ENCODE peak calls at places on chromosomes 4 and X, in five cellular contexts. One of them, this sample, is unnamed.

GRCh38 chrX:47572773-47573333 is 9.4 kb upstream of the TIMP1 start:
- DNase-seq in NCI-H748 treated with DMSO at 0.1 percent for 48 hours: no peak
- DNase-seq in LoVo: no peak
- DNase-seq in activated naive CD4-positive, alpha-beta T cell treated with Interleukin-2 at 50 U/mL for 16 hours: no peak
- DNase-seq in germinal center: no peak
- DNase-seq in this sample: no peak

GRCh38 chr4:56731857-56732256 is 50.8 kb upstream of the HOPX start:
- DNase-seq in activated naive CD4-positive, alpha-beta T cell treated with Interleukin-2 at 50 U/mL for 16 hours: no peak
- DNase-seq in NCI-H748 treated with DMSO at 0.1 percent for 48 hours: no peak
- DNase-seq in LoVo: no peak
- DNase-seq in germinal center: no peak
- DNase-seq in this sample: no peak

GRCh38 chrX:12814434-12814833 is 23.2 kb downstream of the PRPS2 start:
- DNase-seq in activated naive CD4-positive, alpha-beta T cell treated with Interleukin-2 at 50 U/mL for 16 hours: peak; percentile 16
- DNase-seq in germinal center: peak; percentile 32
- DNase-seq in NCI-H748 treated with DMSO at 0.1 percent for 48 hours: no peak
- DNase-seq in LoVo: no peak
- DNase-seq in this sample: peak; percentile 14

GRCh38 chrX:150692837-150693781 is at the start of gene MTMR1:
- DNase-seq in activated naive CD4-positive, alpha-beta T cell treated with Interleukin-2 at 50 U/mL for 16 hours: peak; percentile 57
- DNase-seq in NCI-H748 treated with DMSO at 0.1 percent for 48 hours: peak; percentile 19
- DNase-seq in LoVo: peak; percentile 16
- DNase-seq in germinal center: peak; percentile 74
- DNase-seq in this sample: peak; percentile 54

GRCh38 chrX:77962068-77962902 is 7.2 kb downstream of the PGAM4 start:
- DNase-seq in activated naive CD4-positive, alpha-beta T cell treated with Interleukin-2 at 50 U/mL for 16 hours: peak; percentile 5
- DNase-seq in germinal center: no peak
- DNase-seq in NCI-H748 treated with DMSO at 0.1 percent for 48 hours: no peak
- DNase-seq in LoVo: no peak
- DNase-seq in this sample: no peak

GRCh38 chrX:56107320-56107719 is 124.8 kb upstream of the KLF8 start:
- DNase-seq in germinal center: no peak
- DNase-seq in LoVo: no peak
- DNase-seq in NCI-H748 treated with DMSO at 0.1 percent for 48 hours: peak; percentile 31
- DNase-seq in activated naive CD4-positive, alpha-beta T cell treated with Interleukin-2 at 50 U/mL for 16 hours: no peak
- DNase-seq in this sample: no peak

GRCh38 chrX:46758163-46758955 is 559 bp downstream of the SLC9A7 start:
- DNase-seq in germinal center: peak; percentile 4
- DNase-seq in activated naive CD4-positive, alpha-beta T cell treated with Interleukin-2 at 50 U/mL for 16 hours: peak; percentile 23
- DNase-seq in NCI-H748 treated with DMSO at 0.1 percent for 48 hours: no peak
- DNase-seq in LoVo: no peak
- DNase-seq in this sample: peak; percentile 32

GRCh38 chrX:82585868-82586267 is 922.2 kb upstream of the POU3F4 start:
- DNase-seq in germinal center: no peak
- DNase-seq in LoVo: no peak
- DNase-seq in activated naive CD4-positive, alpha-beta T cell treated with Interleukin-2 at 50 U/mL for 16 hours: no peak
- DNase-seq in NCI-H748 treated with DMSO at 0.1 percent for 48 hours: no peak
- DNase-seq in this sample: no peak

GRCh38 chr4:4871267-4872147 is 12.0 kb downstream of the MSX1 start:
- DNase-seq in NCI-H748 treated with DMSO at 0.1 percent for 48 hours: no peak
- DNase-seq in activated naive CD4-positive, alpha-beta T cell treated with Interleukin-2 at 50 U/mL for 16 hours: no peak
- DNase-seq in germinal center: no peak
- DNase-seq in LoVo: no peak
- DNase-seq in this sample: no peak

GRCh38 chr4:172786039-172786792 is 382.4 kb upstream of the GALNT7 start:
- DNase-seq in activated naive CD4-positive, alpha-beta T cell treated with Interleukin-2 at 50 U/mL for 16 hours: no peak
- DNase-seq in LoVo: no peak
- DNase-seq in germinal center: no peak
- DNase-seq in NCI-H748 treated with DMSO at 0.1 percent for 48 hours: no peak
- DNase-seq in this sample: no peak

GRCh38 chr4:48879561-48880442 is 26.8 kb downstream of the OCIAD2 start:
- DNase-seq in NCI-H748 treated with DMSO at 0.1 percent for 48 hours: no peak
- DNase-seq in activated naive CD4-positive, alpha-beta T cell treated with Interleukin-2 at 50 U/mL for 16 hours: no peak
- DNase-seq in LoVo: no peak
- DNase-seq in germinal center: no peak
- DNase-seq in this sample: no peak

GRCh38 chrX:18701621-18702361 is 5.7 kb upstream of the PPEF1 start:
- DNase-seq in activated naive CD4-positive, alpha-beta T cell treated with Interleukin-2 at 50 U/mL for 16 hours: no peak
- DNase-seq in NCI-H748 treated with DMSO at 0.1 percent for 48 hours: no peak
- DNase-seq in germinal center: no peak
- DNase-seq in LoVo: peak; percentile 3
- DNase-seq in this sample: no peak

GRCh38 chr4:4486969-4487368 is 54.9 kb downstream of the STX18 start:
- DNase-seq in activated naive CD4-positive, alpha-beta T cell treated with Interleukin-2 at 50 U/mL for 16 hours: no peak
- DNase-seq in LoVo: no peak
- DNase-seq in germinal center: no peak
- DNase-seq in NCI-H748 treated with DMSO at 0.1 percent for 48 hours: no peak
- DNase-seq in this sample: no peak

GRCh38 chr4:155972098-155972497 is 18.4 kb upstream of the CTSO start:
- DNase-seq in NCI-H748 treated with DMSO at 0.1 percent for 48 hours: no peak
- DNase-seq in germinal center: no peak
- DNase-seq in activated naive CD4-positive, alpha-beta T cell treated with Interleukin-2 at 50 U/mL for 16 hours: no peak
- DNase-seq in LoVo: no peak
- DNase-seq in this sample: no peak

This sample was measured in NCI-H1092 treated with DMSO at 0.1 percent for 48 hours.